ENCODE peak calls at places on chromosome 15, in four cellular contexts. P, A, F and Z are unnamed samples.

GRCh38 chr15:75456710-75457109 is 5.2 kb upstream of the SIN3A start:
- DNase-seq in P (peak), A (no peak), F (no peak), Z (peak)

GRCh38 chr15:63135804-63136203 is 14.1 kb downstream of the LACTB start:
- DNase-seq in P (peak), A (no peak), F (peak), Z (peak)

GRCh38 chr15:85960381-85960780 is 119.3 kb upstream of the AGBL1 start:
- DNase-seq in P (no peak), A (no peak), F (no peak), Z (no peak)

GRCh38 chr15:64842986-64843561 is 1.4 kb downstream of the PLEKHO2 start:
- DNase-seq in P (peak), A (peak), F (peak), Z (peak)

GRCh38 chr15:52227456-52227855 is 36.3 kb upstream of the GNB5 start:
- DNase-seq in P (peak), A (peak), F (peak), Z (peak)

GRCh38 chr15:29266052-29266572 is 3.5 kb downstream of the NSMCE3 start:
- DNase-seq in P (peak), A (no peak), F (no peak), Z (peak)

GRCh38 chr15:101326026-101326315 is 30.9 kb upstream of the SNRPA1 start:
- DNase-seq in P (no peak), A (no peak), F (no peak), Z (no peak)

GRCh38 chr15:70582143-70582945 is 181.0 kb downstream of the UACA start:
- DNase-seq in P (peak), A (no peak), F (no peak), Z (peak)

GRCh38 chr15:75921732-75922703 is 18.3 kb downstream of the FBXO22 start:
- DNase-seq in P (peak), A (no peak), F (peak), Z (peak)

GRCh38 chr15:91803260-91803659 is 50.2 kb upstream of the SLCO3A1 start:
- DNase-seq in P (no peak), A (no peak), F (no peak), Z (no peak)

GRCh38 chr15:80558631-80559319 is 136.3 kb upstream of the ABHD17C start:
- DNase-seq in P (no peak), A (no peak), F (no peak), Z (no peak)

GRCh38 chr15:48084759-48085420 is 35.9 kb upstream of the SLC24A5 start:
- DNase-seq in P (peak), A (no peak), F (no peak), Z (peak)

GRCh38 chr15:77825143-77825542 is 192.4 kb upstream of the LINGO1 start:
- DNase-seq in P (no peak), A (no peak), F (no peak), Z (no peak)

GRCh38 chr15:32124726-32125125 is 94.4 kb downstream of the CHRNA7 start:
- DNase-seq in P (no peak), A (no peak), F (no peak), Z (no peak)

GRCh38 chr15:88649753-88650551 is 11.1 kb downstream of the ISG20 start:
- DNase-seq in P (no peak), A (no peak), F (peak), Z (no peak)

GRCh38 chr15:53202876-53203275 is 412.7 kb upstream of the ONECUT1 start:
- DNase-seq in P (no peak), A (no peak), F (no peak), Z (no peak)

GRCh38 chr15:72535911-72536310 is 61.8 kb downstream of the ARIH1 start:
- DNase-seq in P (no peak), A (no peak), F (no peak), Z (no peak)

GRCh38 chr15:98673133-98673532 is 24.8 kb downstream of the IGF1R start:
- DNase-seq in P (no peak), A (no peak), F (no peak), Z (no peak)

GRCh38 chr15:68464451-68465090 is 32.6 kb upstream of the ITGA11 start:
- DNase-seq in P (peak), A (no peak), F (no peak), Z (peak)

GRCh38 chr15:71273731-71274447 is 158.6 kb downstream of the THSD4 start:
- DNase-seq in P (peak), A (no peak), F (no peak), Z (peak)

GRCh38 chr15:45454825-45455224 is 67.7 kb downstream of the SLC30A4 start:
- DNase-seq in P (peak), A (peak), F (peak), Z (peak)

GRCh38 chr15:78766041-78766440 is 45.2 kb downstream of the ADAMTS7 start:
- DNase-seq in P (no peak), A (no peak), F (peak), Z (no peak)

GRCh38 chr15:50764331-50765201 is 940 bp downstream of the SPPL2A start:
- DNase-seq in P (peak), A (no peak), F (no peak), Z (peak)

GRCh38 chr15:66748320-66748779 is 46.3 kb downstream of the SMAD6 start:
- DNase-seq in P (peak), A (no peak), F (no peak), Z (peak)

GRCh38 chr15:51071609-51072008 is 23.1 kb downstream of the TNFAIP8L3 start:
- DNase-seq in P (no peak), A (no peak), F (no peak), Z (no peak)

GRCh38 chr15:77387355-77388105 is 32.4 kb downstream of the PEAK1 start:
- DNase-seq in P (peak), A (no peak), F (no peak), Z (peak)

GRCh38 chr15:68365140-68365745 is 66.7 kb downstream of the ITGA11 start:
- DNase-seq in P (peak), A (peak), F (no peak), Z (peak)

DNA sequence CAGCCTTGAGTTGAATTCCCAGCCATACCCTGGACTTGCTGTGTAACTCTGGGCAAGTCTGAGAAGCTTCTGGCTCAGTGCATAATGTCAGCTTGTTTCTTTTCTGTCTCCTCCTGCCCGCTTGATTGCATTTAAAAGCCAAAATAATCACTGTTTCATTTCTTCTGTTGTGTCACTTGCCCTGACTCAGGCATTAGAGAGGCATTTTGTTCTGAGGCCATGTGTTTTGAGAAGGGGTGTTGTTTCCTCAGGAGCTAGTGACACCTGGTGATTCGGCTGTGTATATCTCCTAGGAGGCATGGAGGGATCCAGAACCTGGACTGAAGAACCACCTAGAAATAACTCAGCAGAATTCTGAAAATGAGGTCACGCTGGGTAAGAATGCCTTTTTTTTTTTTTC is 16.0 kb downstream of the WDR73 start:
- DNase-seq in P (peak), A (no peak), F (no peak), Z (peak)
- TF ChIP-seq CTCF in P (no peak), A (no peak), F (no peak), Z (no peak)

DNA sequence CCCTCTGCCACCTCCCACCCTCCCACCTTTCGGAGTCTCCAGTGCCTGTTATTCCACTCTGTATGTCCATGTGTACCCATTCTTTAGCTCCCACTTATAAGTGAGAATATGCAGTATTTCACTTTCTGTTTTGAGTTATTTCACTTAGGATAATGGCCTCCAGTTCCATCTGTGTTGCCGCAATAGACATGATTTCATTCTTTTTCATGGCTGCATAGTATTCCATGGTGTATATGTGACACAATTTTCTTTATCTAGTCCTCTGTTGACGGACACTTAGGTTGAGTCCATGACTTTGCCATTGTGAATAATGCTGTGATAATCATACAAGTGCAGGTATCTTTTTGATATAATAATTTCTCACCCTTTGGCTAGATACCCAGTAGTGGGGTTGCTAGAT is 91.0 kb upstream of the UBE3A start:
- DNase-seq in P (no peak), A (no peak), F (no peak), Z (no peak)
- H3K4me3 ChIP-seq in P (no peak), A (no peak), F (no peak), Z (no peak)

DNA sequence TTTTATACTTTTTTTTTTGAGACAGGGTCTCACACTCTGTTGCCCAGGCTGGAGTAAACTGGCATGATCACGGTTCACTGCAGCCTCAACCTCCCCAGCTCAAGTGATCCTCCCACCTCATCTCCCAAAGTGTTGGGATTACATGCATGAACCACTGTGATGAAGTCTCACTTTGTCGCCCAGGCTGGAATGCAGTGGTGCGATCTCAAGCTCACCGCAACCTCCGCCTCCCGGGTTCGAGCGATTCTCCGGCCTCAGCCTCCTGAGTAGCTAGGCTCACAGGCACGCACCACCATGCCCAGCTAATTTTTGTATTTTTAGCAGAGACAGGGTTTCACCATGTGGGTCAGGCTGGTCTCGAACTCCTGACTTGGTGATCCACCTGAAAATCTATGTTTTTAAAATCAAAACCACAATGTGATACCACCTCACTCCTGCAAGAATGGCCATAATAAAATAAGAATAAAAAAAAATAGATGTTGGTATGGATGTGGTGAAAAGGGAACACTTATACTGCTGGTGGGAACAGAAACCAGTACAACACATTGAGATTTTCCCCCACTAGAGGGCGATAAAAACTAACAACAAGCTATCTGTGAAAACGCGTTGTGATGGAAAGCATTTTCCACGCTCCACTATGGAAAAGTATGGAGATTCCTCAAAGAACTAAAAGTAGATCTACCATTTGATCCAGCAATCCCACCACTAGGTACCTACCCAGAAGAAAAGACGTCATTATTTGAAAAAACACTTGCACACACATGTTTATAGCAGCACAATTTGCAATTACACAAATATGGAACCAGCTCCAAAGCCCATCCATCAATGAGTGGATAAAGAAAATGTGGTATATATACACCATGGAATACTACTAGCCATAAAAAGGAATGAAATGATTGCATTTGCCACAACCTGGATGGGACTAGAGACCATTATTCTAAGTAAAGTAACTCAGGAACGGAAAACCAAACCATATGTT is 26.8 kb upstream of the OCA2 start:
- DNase-seq in P (peak), A (no peak), F (no peak), Z (peak)
- TF ChIP-seq CTCF in P (peak), A (peak), F (peak), Z (peak)

GRCh38 chr15:69497634-69498033 is 45.0 kb downstream of the RPLP1 start:
- DNase-seq in P (no peak), A (no peak), F (no peak), Z (no peak)
- H3K4me3 ChIP-seq in P (no peak), A (no peak), F (no peak), Z (no peak)